ENCODE peak calls at places on chromosomes 12 and 14, in ten cellular contexts. One of them, this sample, is unnamed.

GRCh38 chr12:70643927-70644326 is 6.7 kb upstream of the PTPRB start:
- DNase-seq in GM23248: no peak
- DNase-seq in lower lobe of right lung: no peak
- DNase-seq in stimulated activated naive CD8-positive, alpha-beta T cell treated with anti-CD3 and anti-CD28 coated beads, Interleukin-15, amount 100 ng/mL, for 72 hours: no peak
- DNase-seq in mesenchymal stem cell: no peak
- DNase-seq in ACHN: no peak
- DNase-seq in RWPE2: no peak
- DNase-seq in NCI-H2029 treated with DMSO at 0.1 percent for 48 hours: no peak
- DNase-seq in midbrain: no peak
- DNase-seq in iris pigment epithelial cell: no peak
- DNase-seq in this sample: no peak

GRCh38 chr12:52543985-52544888 is 8.7 kb downstream of the KRT71 start:
- DNase-seq in iris pigment epithelial cell: no peak
- DNase-seq in midbrain: peak
- DNase-seq in ACHN: no peak
- DNase-seq in GM23248: peak
- DNase-seq in stimulated activated naive CD8-positive, alpha-beta T cell treated with anti-CD3 and anti-CD28 coated beads, Interleukin-15, amount 100 ng/mL, for 72 hours: no peak
- DNase-seq in mesenchymal stem cell: no peak
- DNase-seq in RWPE2: peak
- DNase-seq in NCI-H2029 treated with DMSO at 0.1 percent for 48 hours: no peak
- DNase-seq in lower lobe of right lung: no peak
- DNase-seq in this sample: no peak

GRCh38 chr12:64080319-64081008 is 141.6 kb downstream of the KICS2 start:
- DNase-seq in midbrain: no peak
- DNase-seq in iris pigment epithelial cell: no peak
- DNase-seq in GM23248: no peak
- DNase-seq in RWPE2: no peak
- DNase-seq in lower lobe of right lung: no peak
- DNase-seq in ACHN: no peak
- DNase-seq in mesenchymal stem cell: peak
- DNase-seq in stimulated activated naive CD8-positive, alpha-beta T cell treated with anti-CD3 and anti-CD28 coated beads, Interleukin-15, amount 100 ng/mL, for 72 hours: no peak
- DNase-seq in NCI-H2029 treated with DMSO at 0.1 percent for 48 hours: peak
- DNase-seq in this sample: no peak

GRCh38 chr12:46404225-46404631 is 31.7 kb upstream of the SLC38A2 start:
- DNase-seq in stimulated activated naive CD8-positive, alpha-beta T cell treated with anti-CD3 and anti-CD28 coated beads, Interleukin-15, amount 100 ng/mL, for 72 hours: no peak
- DNase-seq in lower lobe of right lung: no peak
- DNase-seq in NCI-H2029 treated with DMSO at 0.1 percent for 48 hours: no peak
- DNase-seq in ACHN: no peak
- DNase-seq in iris pigment epithelial cell: peak
- DNase-seq in GM23248: peak
- DNase-seq in RWPE2: no peak
- DNase-seq in midbrain: no peak
- DNase-seq in mesenchymal stem cell: peak
- DNase-seq in this sample: no peak

GRCh38 chr12:53493610-53494391 is 5.5 kb downstream of the MAP3K12 start:
- DNase-seq in ACHN: no peak
- DNase-seq in lower lobe of right lung: peak
- DNase-seq in midbrain: peak
- DNase-seq in RWPE2: no peak
- DNase-seq in mesenchymal stem cell: no peak
- DNase-seq in NCI-H2029 treated with DMSO at 0.1 percent for 48 hours: no peak
- DNase-seq in GM23248: no peak
- DNase-seq in iris pigment epithelial cell: no peak
- DNase-seq in stimulated activated naive CD8-positive, alpha-beta T cell treated with anti-CD3 and anti-CD28 coated beads, Interleukin-15, amount 100 ng/mL, for 72 hours: no peak
- DNase-seq in this sample: no peak

GRCh38 chr14:95242870-95243269 is 76.8 kb downstream of the CLMN start:
- DNase-seq in GM23248: no peak
- DNase-seq in midbrain: no peak
- DNase-seq in ACHN: no peak
- DNase-seq in stimulated activated naive CD8-positive, alpha-beta T cell treated with anti-CD3 and anti-CD28 coated beads, Interleukin-15, amount 100 ng/mL, for 72 hours: no peak
- DNase-seq in RWPE2: no peak
- DNase-seq in NCI-H2029 treated with DMSO at 0.1 percent for 48 hours: no peak
- DNase-seq in iris pigment epithelial cell: no peak
- DNase-seq in lower lobe of right lung: no peak
- DNase-seq in mesenchymal stem cell: no peak
- DNase-seq in this sample: no peak

GRCh38 chr14:92352158-92352985 is 29.4 kb downstream of the SLC24A4 start:
- DNase-seq in GM23248: peak
- DNase-seq in mesenchymal stem cell: no peak
- DNase-seq in stimulated activated naive CD8-positive, alpha-beta T cell treated with anti-CD3 and anti-CD28 coated beads, Interleukin-15, amount 100 ng/mL, for 72 hours: peak
- DNase-seq in NCI-H2029 treated with DMSO at 0.1 percent for 48 hours: no peak
- DNase-seq in lower lobe of right lung: no peak
- DNase-seq in ACHN: peak
- DNase-seq in iris pigment epithelial cell: peak
- DNase-seq in midbrain: no peak
- DNase-seq in RWPE2: no peak
- DNase-seq in this sample: no peak

GRCh38 chr12:84599539-84599938 is 313.1 kb downstream of the SLC6A15 start:
- DNase-seq in RWPE2: no peak
- DNase-seq in mesenchymal stem cell: peak
- DNase-seq in NCI-H2029 treated with DMSO at 0.1 percent for 48 hours: no peak
- DNase-seq in iris pigment epithelial cell: peak
- DNase-seq in midbrain: no peak
- DNase-seq in lower lobe of right lung: no peak
- DNase-seq in stimulated activated naive CD8-positive, alpha-beta T cell treated with anti-CD3 and anti-CD28 coated beads, Interleukin-15, amount 100 ng/mL, for 72 hours: no peak
- DNase-seq in GM23248: peak
- DNase-seq in ACHN: peak
- DNase-seq in this sample: no peak

GRCh38 chr12:127381043-127381668 is 885.8 kb upstream of the TMEM132C start:
- DNase-seq in NCI-H2029 treated with DMSO at 0.1 percent for 48 hours: peak
- DNase-seq in stimulated activated naive CD8-positive, alpha-beta T cell treated with anti-CD3 and anti-CD28 coated beads, Interleukin-15, amount 100 ng/mL, for 72 hours: peak
- DNase-seq in lower lobe of right lung: no peak
- DNase-seq in midbrain: peak
- DNase-seq in mesenchymal stem cell: peak
- DNase-seq in iris pigment epithelial cell: peak
- DNase-seq in ACHN: peak
- DNase-seq in RWPE2: no peak
- DNase-seq in GM23248: peak
- DNase-seq in this sample: no peak

GRCh38 chr12:107903377-107904061 is 129.0 kb downstream of the ASCL4 start:
- DNase-seq in mesenchymal stem cell: no peak
- DNase-seq in stimulated activated naive CD8-positive, alpha-beta T cell treated with anti-CD3 and anti-CD28 coated beads, Interleukin-15, amount 100 ng/mL, for 72 hours: peak
- DNase-seq in ACHN: peak
- DNase-seq in iris pigment epithelial cell: peak
- DNase-seq in RWPE2: peak
- DNase-seq in NCI-H2029 treated with DMSO at 0.1 percent for 48 hours: no peak
- DNase-seq in lower lobe of right lung: peak
- DNase-seq in midbrain: no peak
- DNase-seq in GM23248: peak
- DNase-seq in this sample: peak

This sample was measured in anterior cingulate cortex.